ENCODE peak calls at places on chromosomes 7 and 10, in four cellular contexts. One of them, this sample, is unnamed.
A peak's percentile ranks its signal among the peaks of the same experiment; 100 is the strongest.

GRCh38 chr10:132931258-132931657 is 11.1 kb downstream of the CFAP46 start:
- DNase-seq in K562: no peak
- DNase-seq in SK-N-SH: no peak
- DNase-seq in WTC11: no peak
- DNase-seq in this sample: no peak

GRCh38 chr10:102511562-102512274 is 7.9 kb downstream of the SUFU start:
- DNase-seq in K562: no peak
- DNase-seq in SK-N-SH: no peak
- DNase-seq in WTC11: no peak
- DNase-seq in this sample: no peak

GRCh38 chr10:17617031-17617911 is at the start of gene HACD1:
- DNase-seq in K562: peak; percentile 66
- DNase-seq in SK-N-SH: peak; percentile 98
- DNase-seq in WTC11: peak; percentile 78
- DNase-seq in this sample: peak; percentile 50

GRCh38 chr7:30743371-30744074 is 8.4 kb upstream of the INMT start:
- DNase-seq in K562: peak; percentile 82
- DNase-seq in SK-N-SH: peak; percentile 57
- DNase-seq in WTC11: no peak
- DNase-seq in this sample: no peak

GRCh38 chr10:10869592-10869991 is 148.1 kb upstream of the CELF2 start:
- DNase-seq in K562: peak; percentile 18
- DNase-seq in SK-N-SH: no peak
- DNase-seq in WTC11: no peak
- DNase-seq in this sample: no peak

GRCh38 chr7:113010377-113010776 is 76.2 kb downstream of the GPR85 start:
- DNase-seq in K562: no peak
- DNase-seq in SK-N-SH: peak; percentile 68
- DNase-seq in WTC11: no peak
- DNase-seq in this sample: no peak

GRCh38 chr10:42428534-42428933 is 209.8 kb downstream of the ZNF33B start:
- DNase-seq in K562: peak; percentile 9
- DNase-seq in SK-N-SH: peak; percentile 27
- DNase-seq in WTC11: no peak
- DNase-seq in this sample: no peak

GRCh38 chr10:67077376-67077775 is 151.5 kb downstream of the LRRTM3 start:
- DNase-seq in K562: no peak
- DNase-seq in SK-N-SH: no peak
- DNase-seq in WTC11: no peak
- DNase-seq in this sample: no peak

GRCh38 chr7:150830957-150831356 is 21.4 kb upstream of the AOC1 start:
- DNase-seq in K562: no peak
- DNase-seq in SK-N-SH: no peak
- DNase-seq in WTC11: no peak
- DNase-seq in this sample: no peak

GRCh38 chr7:97565665-97566064 is 166.2 kb upstream of the TAC1 start:
- DNase-seq in K562: no peak
- DNase-seq in SK-N-SH: no peak
- DNase-seq in WTC11: no peak
- DNase-seq in this sample: no peak

GRCh38 chr10:113222207-113222606 is 272.2 kb downstream of the TCF7L2 start:
- DNase-seq in K562: no peak
- DNase-seq in SK-N-SH: no peak
- DNase-seq in WTC11: no peak
- DNase-seq in this sample: peak; percentile 44

GRCh38 chr10:70348228-70348850 is 34.1 kb downstream of the LRRC20 start:
- DNase-seq in K562: peak; percentile 81
- DNase-seq in SK-N-SH: peak; percentile 60
- DNase-seq in WTC11: peak; percentile 64
- DNase-seq in this sample: peak; percentile 73

GRCh38 chr7:132584796-132585494 is 8.7 kb upstream of the PLXNA4 start:
- DNase-seq in K562: no peak
- DNase-seq in SK-N-SH: no peak
- DNase-seq in WTC11: no peak
- DNase-seq in this sample: no peak

GRCh38 chr7:112211348-112211907 is 4.9 kb downstream of the ZNF277 start:
- DNase-seq in K562: no peak
- DNase-seq in SK-N-SH: no peak
- DNase-seq in WTC11: no peak
- DNase-seq in this sample: no peak

GRCh38 chr10:103448751-103449150 is 3.4 kb downstream of the CALHM2 start:
- DNase-seq in K562: no peak
- DNase-seq in SK-N-SH: no peak
- DNase-seq in WTC11: no peak
- DNase-seq in this sample: no peak

GRCh38 chr10:26000971-26001370 is 66.9 kb downstream of the MYO3A start:
- DNase-seq in K562: no peak
- DNase-seq in SK-N-SH: no peak
- DNase-seq in WTC11: no peak
- DNase-seq in this sample: no peak

GRCh38 chr10:118596426-118597124 is 1.1 kb upstream of the PRLHR start:
- DNase-seq in K562: no peak
- DNase-seq in SK-N-SH: peak; percentile 60
- DNase-seq in WTC11: peak; percentile 16
- DNase-seq in this sample: no peak

GRCh38 chr10:11165591-11166543 is 148.2 kb downstream of the CELF2 start:
- DNase-seq in K562: peak; percentile 84
- DNase-seq in SK-N-SH: peak; percentile 71
- DNase-seq in WTC11: peak; percentile 66
- DNase-seq in this sample: no peak

GRCh38 chr7:119783799-119784198 is 489.2 kb upstream of the KCND2 start:
- DNase-seq in K562: no peak
- DNase-seq in SK-N-SH: no peak
- DNase-seq in WTC11: no peak
- DNase-seq in this sample: no peak

GRCh38 chr10:124263726-124264125 is 155.0 kb downstream of the OAT start:
- DNase-seq in K562: no peak
- DNase-seq in SK-N-SH: no peak
- DNase-seq in WTC11: no peak
- DNase-seq in this sample: no peak

GRCh38 chr10:1464866-1465265 is 272.5 kb downstream of the ADARB2 start:
- DNase-seq in K562: no peak
- DNase-seq in SK-N-SH: no peak
- DNase-seq in WTC11: no peak
- DNase-seq in this sample: no peak

GRCh38 chr10:9792181-9792580 is 1225.5 kb upstream of the CELF2 start:
- DNase-seq in K562: no peak
- DNase-seq in SK-N-SH: no peak
- DNase-seq in WTC11: no peak
- DNase-seq in this sample: no peak

GRCh38 chr10:101772017-101772894 is 3.7 kb downstream of the FGF8 start:
- DNase-seq in K562: no peak
- DNase-seq in SK-N-SH: peak; percentile 14
- DNase-seq in WTC11: no peak
- DNase-seq in this sample: no peak

GRCh38 chr7:36127075-36127740 is 25.8 kb upstream of the EEPD1 start:
- DNase-seq in K562: no peak
- DNase-seq in SK-N-SH: no peak
- DNase-seq in WTC11: no peak
- DNase-seq in this sample: no peak

GRCh38 chr7:121019018-121019417 is 30.5 kb downstream of the CPED1 start:
- DNase-seq in K562: no peak
- DNase-seq in SK-N-SH: no peak
- DNase-seq in WTC11: no peak
- DNase-seq in this sample: no peak

GRCh38 chr10:78250313-78251040 is 216.8 kb downstream of the RPS24 start:
- DNase-seq in K562: no peak
- DNase-seq in SK-N-SH: no peak
- DNase-seq in WTC11: no peak
- DNase-seq in this sample: no peak
- TF ChIP-seq TEAD4 in K562: no peak
- TF ChIP-seq TEAD4 in SK-N-SH: no peak
- TF ChIP-seq TEAD4 in WTC11: no peak
- TF ChIP-seq TEAD4 in this sample: no peak

GRCh38 chr7:142759433-142759832 is 10.2 kb downstream of the PRSS1 start:
- DNase-seq in K562: no peak
- DNase-seq in SK-N-SH: no peak
- DNase-seq in WTC11: no peak
- DNase-seq in this sample: no peak
- TF ChIP-seq TEAD4 in K562: no peak
- TF ChIP-seq TEAD4 in SK-N-SH: no peak
- TF ChIP-seq TEAD4 in WTC11: no peak
- TF ChIP-seq TEAD4 in this sample: no peak

GRCh38 chr7:101902680-101903504 is 85.5 kb downstream of the CUX1 start:
- DNase-seq in K562: peak; percentile 98
- DNase-seq in SK-N-SH: peak; percentile 56
- DNase-seq in WTC11: no peak
- DNase-seq in this sample: no peak
- TF ChIP-seq TEAD4 in K562: peak; percentile 85
- TF ChIP-seq TEAD4 in SK-N-SH: no peak
- TF ChIP-seq TEAD4 in WTC11: no peak
- TF ChIP-seq TEAD4 in this sample: no peak

DNA sequence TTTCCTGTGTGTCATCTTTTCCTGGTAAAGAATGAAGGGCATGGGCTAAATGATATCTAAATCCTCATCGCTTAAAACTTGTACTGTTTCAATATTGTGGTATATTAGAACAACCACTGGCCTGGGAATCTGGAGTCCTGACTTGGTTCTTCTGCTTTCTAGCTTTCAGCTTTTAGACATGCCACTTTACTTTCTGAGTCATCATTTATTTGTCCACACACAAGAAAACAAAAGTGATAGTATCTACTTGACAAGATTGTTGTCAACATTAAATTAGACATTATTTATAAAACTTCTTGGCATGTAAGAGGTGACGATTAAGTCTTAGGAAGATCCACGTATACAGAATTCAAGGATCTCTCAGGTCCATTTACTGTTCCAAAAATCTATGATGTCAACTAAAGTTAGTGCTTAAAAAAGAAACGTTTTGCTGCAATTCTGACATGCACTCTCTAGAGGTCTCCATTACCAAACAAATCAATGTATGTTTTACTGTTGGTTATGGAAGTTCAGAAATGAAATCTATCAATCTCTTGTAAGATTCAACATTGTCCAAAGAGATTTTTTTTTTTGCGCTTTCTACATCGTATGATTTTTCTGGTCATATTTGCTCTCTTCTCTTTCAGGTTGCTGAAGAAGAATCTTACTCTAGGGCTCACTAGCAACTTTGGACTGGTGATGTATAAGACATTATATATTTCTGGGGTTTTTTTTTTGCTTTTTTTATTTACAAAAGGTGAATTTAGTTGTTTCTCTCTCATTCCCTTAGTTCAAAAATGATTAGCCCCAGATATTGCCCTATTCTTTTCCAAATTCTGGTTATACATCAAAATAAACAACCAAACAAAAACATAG is 53.6 kb upstream of the DYNC1I1 start:
- DNase-seq in K562: peak; percentile 12
- DNase-seq in SK-N-SH: peak; percentile 29
- DNase-seq in WTC11: no peak
- DNase-seq in this sample: no peak
- TF ChIP-seq TEAD4 in K562: no peak
- TF ChIP-seq TEAD4 in SK-N-SH: no peak
- TF ChIP-seq TEAD4 in WTC11: no peak
- TF ChIP-seq TEAD4 in this sample: no peak

DNA sequence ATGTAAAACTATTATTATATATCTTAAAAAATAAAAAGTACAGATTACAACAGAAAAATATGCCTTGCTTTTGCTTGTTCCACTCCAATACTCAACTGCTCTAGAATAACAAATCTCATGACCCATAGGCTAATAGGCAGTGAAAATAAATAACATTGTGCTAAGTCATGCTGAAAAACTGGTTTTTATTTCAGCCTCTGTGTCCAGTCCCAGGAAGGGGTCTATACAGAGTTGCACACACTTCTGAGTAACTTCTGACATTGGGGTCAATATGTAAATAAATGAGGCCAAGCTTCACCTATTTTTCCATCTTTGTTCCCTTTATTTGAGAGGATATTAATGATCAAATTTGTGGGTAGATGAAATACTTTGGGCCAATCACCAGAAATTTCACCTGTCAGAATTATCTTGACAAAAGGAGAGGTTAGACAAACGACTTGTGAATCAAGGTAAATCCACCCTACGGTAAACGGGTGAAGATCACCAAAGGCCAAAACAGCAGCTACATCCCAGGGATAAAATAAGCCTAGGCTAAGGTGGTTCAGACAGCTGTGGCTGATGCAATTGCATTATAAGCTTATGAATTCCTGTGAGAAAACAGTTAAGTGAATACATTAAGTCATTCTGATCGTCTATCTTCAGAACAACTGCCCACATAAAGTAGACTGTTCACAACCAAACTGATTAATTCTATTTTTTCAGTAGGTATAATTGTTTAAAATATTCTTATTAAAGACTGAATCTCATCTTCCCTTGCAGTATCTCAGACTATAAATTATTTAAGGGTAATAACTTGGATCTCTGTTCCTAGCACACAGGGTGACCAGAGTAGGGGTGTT is 87.4 kb downstream of the UBE2H start:
- DNase-seq in K562: no peak
- DNase-seq in SK-N-SH: no peak
- DNase-seq in WTC11: no peak
- DNase-seq in this sample: no peak
- TF ChIP-seq TEAD4 in K562: no peak
- TF ChIP-seq TEAD4 in SK-N-SH: no peak
- TF ChIP-seq TEAD4 in WTC11: no peak
- TF ChIP-seq TEAD4 in this sample: no peak

GRCh38 chr10:8112230-8112915 is 57.9 kb downstream of the GATA3 start:
- DNase-seq in K562: no peak
- DNase-seq in SK-N-SH: peak; percentile 40
- DNase-seq in WTC11: no peak
- DNase-seq in this sample: no peak
- TF ChIP-seq TEAD4 in K562: no peak
- TF ChIP-seq TEAD4 in SK-N-SH: no peak
- TF ChIP-seq TEAD4 in WTC11: no peak
- TF ChIP-seq TEAD4 in this sample: no peak

DNA sequence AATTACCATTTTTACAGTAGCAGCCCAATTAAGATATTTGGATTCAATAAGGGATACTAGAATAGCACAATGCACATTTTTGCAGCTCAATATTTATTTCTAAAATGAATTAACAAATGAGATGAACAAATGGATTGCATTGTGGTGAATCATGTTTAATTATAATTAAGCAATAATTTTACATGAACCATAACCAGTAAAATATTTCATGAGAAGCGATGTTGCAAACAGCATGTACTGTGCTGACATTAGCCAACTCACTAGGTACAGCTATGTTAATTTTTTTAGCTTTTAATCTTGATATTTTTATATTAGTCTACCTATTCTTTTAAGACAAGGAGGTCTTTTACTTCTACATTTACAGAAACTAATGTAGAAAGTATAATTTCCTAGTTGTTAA is 399.1 kb upstream of the AKR1E2 start:
- DNase-seq in K562: no peak
- DNase-seq in SK-N-SH: no peak
- DNase-seq in WTC11: no peak
- DNase-seq in this sample: no peak
- TF ChIP-seq TEAD4 in K562: no peak
- TF ChIP-seq TEAD4 in SK-N-SH: no peak
- TF ChIP-seq TEAD4 in WTC11: no peak
- TF ChIP-seq TEAD4 in this sample: no peak

GRCh38 chr10:83346216-83346910 is 792.9 kb upstream of the GHITM start:
- DNase-seq in K562: no peak
- DNase-seq in SK-N-SH: no peak
- DNase-seq in WTC11: no peak
- DNase-seq in this sample: no peak

DNA sequence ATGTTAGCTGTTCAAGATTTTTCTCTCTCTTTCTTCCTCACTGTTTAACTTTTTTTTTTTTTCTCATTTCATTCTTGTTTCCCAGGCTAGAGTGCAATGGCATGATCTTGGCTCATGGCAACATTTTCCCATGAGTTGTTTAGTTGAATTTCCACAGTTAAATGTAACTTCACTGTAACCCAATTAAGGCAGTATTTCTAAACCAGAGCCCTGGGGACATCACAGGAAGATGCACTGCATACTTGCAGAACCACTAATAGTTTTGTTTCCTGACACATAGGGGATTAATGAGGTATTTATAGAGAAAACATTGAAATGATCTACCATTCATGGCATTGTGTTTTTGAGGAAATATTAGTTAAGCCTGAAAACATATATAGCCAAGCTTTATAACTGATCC is 795.6 kb upstream of the GHITM start:
- DNase-seq in K562: no peak
- DNase-seq in SK-N-SH: no peak
- DNase-seq in WTC11: no peak
- DNase-seq in this sample: no peak
- TF ChIP-seq TEAD4 in K562: no peak
- TF ChIP-seq TEAD4 in SK-N-SH: no peak
- TF ChIP-seq TEAD4 in WTC11: no peak
- TF ChIP-seq TEAD4 in this sample: no peak